ENCODE peak calls at places on chromosomes 1 and 21, in ten cellular contexts. D, B, N, M, H, A, C, J, Y and I are unnamed samples.

GRCh38 chr1:180533571-180533987 is 25.2 kb upstream of the OVAAL start:
- DNase-seq in D (peak; percentile 57), A (peak; percentile 81), J (peak; percentile 44), M (peak; percentile 69), N (peak; percentile 80), H (peak; percentile 24), C (peak; percentile 48), B (peak; percentile 31), Y (peak; percentile 10), I (peak; percentile 55)

GRCh38 chr1:17892851-17893250 is 137.7 kb downstream of the ACTL8 start:
- DNase-seq in C (no peak), D (no peak), H (no peak), A (no peak), N (no peak), B (no peak), Y (no peak), M (no peak), J (no peak), I (no peak)

GRCh38 chr1:100137602-100138001 is 4.6 kb downstream of the TRMT13 start:
- DNase-seq in A (no peak), B (no peak), J (no peak), H (no peak), D (no peak), M (no peak), C (no peak), Y (no peak), N (no peak), I (no peak)

GRCh38 chr21:45289655-45290515 is 2.2 kb upstream of the POFUT2 start:
- DNase-seq in C (peak; percentile 11), Y (no peak), J (no peak), A (no peak), D (no peak), H (no peak), M (no peak), B (no peak), N (no peak), I (peak; percentile 30)

GRCh38 chr1:100959502-100960060 is 63.7 kb downstream of the SLC30A7 start:
- DNase-seq in Y (no peak), D (no peak), J (no peak), H (no peak), M (no peak), A (no peak), B (no peak), C (peak; percentile 5), N (no peak), I (peak; percentile 24)

GRCh38 chr1:91569411-91570104 is 68.9 kb downstream of the CDC7 start:
- DNase-seq in A (no peak), D (peak; percentile 83), C (peak; percentile 99), B (no peak), Y (no peak), H (no peak), N (no peak), M (peak; percentile 91), J (no peak), I (peak; percentile 86)

GRCh38 chr1:28056129-28056925 is 32.1 kb downstream of the EYA3 start:
- DNase-seq in A (peak; percentile 28), C (no peak), M (no peak), Y (no peak), H (peak; percentile 31), D (no peak), B (peak; percentile 35), N (no peak), J (peak; percentile 26), I (no peak)

GRCh38 chr1:50968021-50968883 is 1.8 kb upstream of the CDKN2C start:
- DNase-seq in D (peak; percentile 95), M (peak; percentile 96), Y (peak; percentile 75), H (peak; percentile 68), A (peak; percentile 98), N (peak; percentile 87), C (peak; percentile 94), J (peak; percentile 77), B (peak; percentile 76), I (peak; percentile 92)

GRCh38 chr21:33378081-33378480 is 25.1 kb upstream of the IFNGR2 start:
- DNase-seq in Y (no peak), N (no peak), C (no peak), M (no peak), J (no peak), H (no peak), D (no peak), A (no peak), B (no peak), I (no peak)

GRCh38 chr21:27213328-27213727 is 246.4 kb upstream of the ADAMTS5 start:
- DNase-seq in N (no peak), Y (no peak), J (no peak), C (no peak), B (no peak), H (no peak), D (no peak), A (no peak), M (no peak), I (peak; percentile 45)

GRCh38 chr1:243924588-243925349 is 74.7 kb upstream of the AKT3 start:
- DNase-seq in N (no peak), B (no peak), J (no peak), C (peak; percentile 71), D (peak; percentile 27), M (no peak), H (no peak), A (no peak), Y (no peak), I (peak; percentile 13)

GRCh38 chr1:16474166-16474800 is 33.8 kb downstream of the NECAP2 start:
- DNase-seq in N (no peak), A (no peak), J (no peak), H (no peak), Y (no peak), D (no peak), M (no peak), B (no peak), C (no peak), I (no peak)

GRCh38 chr1:154483941-154484803 is 17.8 kb upstream of the TDRD10 start:
- DNase-seq in J (no peak), D (peak; percentile 71), M (no peak), H (no peak), Y (no peak), C (no peak), B (no peak), A (no peak), N (no peak), I (peak; percentile 46)

GRCh38 chr1:167492509-167492910 is 25.8 kb downstream of the CD247 start:
- DNase-seq in D (no peak), C (no peak), N (no peak), J (no peak), A (no peak), H (no peak), B (no peak), M (no peak), Y (no peak), I (no peak)

GRCh38 chr1:201213106-201213770 is 22.6 kb downstream of the IGFN1 start:
- DNase-seq in H (no peak), D (no peak), Y (no peak), J (no peak), M (no peak), A (no peak), C (no peak), B (no peak), N (no peak), I (no peak)

GRCh38 chr1:204672482-204673216 is 12.9 kb downstream of the LRRN2 start:
- DNase-seq in C (no peak), J (no peak), H (no peak), D (no peak), M (no peak), A (no peak), N (no peak), B (no peak), Y (no peak), I (no peak)

GRCh38 chr21:38196033-38196432 is 60.8 kb upstream of the KCNJ15 start:
- DNase-seq in M (no peak), N (no peak), J (no peak), Y (no peak), D (no peak), B (no peak), A (no peak), H (no peak), C (no peak), I (no peak)

GRCh38 chr1:20958430-20958829 is 171.3 kb upstream of the HP1BP3 start:
- DNase-seq in H (no peak), M (no peak), C (no peak), D (no peak), B (no peak), J (no peak), N (no peak), Y (no peak), A (no peak), I (no peak)